ENCODE peak calls at places on chromosome 4, in eight cellular contexts. V is OCI-LY7, T is LNCaP clone FGC, W is endothelial cell, I is PC-9, H is omental fat pad, A is endodermal cell, O is pancreas. C is an unnamed sample.

GRCh38 chr4:156795727-156796126 is 175.9 kb downstream of the PDGFC start:
- DNase-seq in V (no peak), T (no peak), W (no peak), I (no peak), H (no peak), A (no peak), O (no peak), C (no peak)

GRCh38 chr4:89397464-89397863 is 89.9 kb upstream of the GPRIN3 start:
- DNase-seq in V (no peak), T (no peak), W (no peak), I (no peak), H (no peak), A (no peak), O (no peak), C (no peak)

GRCh38 chr4:58138786-58139185 is 1028.6 kb upstream of the IGFBP7 start:
- DNase-seq in V (no peak), T (no peak), W (no peak), I (no peak), H (no peak), A (no peak), O (no peak), C (no peak)

GRCh38 chr4:158906073-158906472 is 137.2 kb downstream of the FNIP2 start:
- DNase-seq in V (peak), T (no peak), W (no peak), I (no peak), H (no peak), A (no peak), O (no peak), C (no peak)

GRCh38 chr4:156949373-156949814 is 22.2 kb downstream of the PDGFC start:
- DNase-seq in V (no peak), T (no peak), W (no peak), I (peak), H (no peak), A (no peak), O (no peak), C (no peak)

GRCh38 chr4:93409035-93409434 is 419.5 kb upstream of the ATOH1 start:
- DNase-seq in V (no peak), T (no peak), W (no peak), I (no peak), H (no peak), A (no peak), O (no peak), C (no peak)

GRCh38 chr4:156654410-156654809 is 317.2 kb downstream of the PDGFC start:
- DNase-seq in V (no peak), T (no peak), W (no peak), I (no peak), H (no peak), A (no peak), O (no peak), C (no peak)

GRCh38 chr4:40264497-40264896 is 67.7 kb downstream of the RHOH start:
- DNase-seq in V (no peak), T (no peak), W (no peak), I (peak), H (no peak), A (no peak), O (no peak), C (no peak)

GRCh38 chr4:55186123-55186522 is 60.7 kb upstream of the KDR start:
- DNase-seq in V (no peak), T (no peak), W (no peak), I (no peak), H (no peak), A (no peak), O (no peak), C (no peak)

GRCh38 chr4:155403886-155404285 is 27.1 kb upstream of the MAP9 start:
- DNase-seq in V (no peak), T (peak), W (no peak), I (no peak), H (no peak), A (no peak), O (no peak), C (no peak)
- TF ChIP-seq CTCF in V (peak), T (peak), W (no peak), I (peak), H (no peak), A (peak), O (no peak), C (no peak)

GRCh38 chr4:172871381-172871780 is 297.2 kb upstream of the GALNT7 start:
- DNase-seq in V (no peak), T (no peak), W (no peak), I (no peak), H (no peak), A (no peak), O (no peak), C (no peak)
- TF ChIP-seq CTCF in V (no peak), T (peak), W (no peak), I (no peak), H (no peak), A (no peak), O (no peak), C (no peak)

GRCh38 chr4:1856920-1857699 is 1.2 kb upstream of the LETM1 start:
- DNase-seq in V (no peak), T (no peak), W (peak), I (no peak), H (no peak), A (peak), O (peak), C (no peak)

GRCh38 chr4:1855334-1856070 is 454 bp downstream of the LETM1 start:
- DNase-seq in V (peak), T (no peak), W (no peak), I (no peak), H (no peak), A (peak), O (peak), C (peak)

GRCh38 chr4:1854752-1855151 is 1.2 kb downstream of the LETM1 start:
- DNase-seq in V (no peak), T (no peak), W (no peak), I (no peak), H (no peak), A (no peak), O (no peak), C (no peak)

GRCh38 chr4:1857931-1858330 is 2.0 kb upstream of the LETM1 start:
- DNase-seq in V (no peak), T (no peak), W (no peak), I (no peak), H (no peak), A (no peak), O (no peak), C (no peak)

DNA sequence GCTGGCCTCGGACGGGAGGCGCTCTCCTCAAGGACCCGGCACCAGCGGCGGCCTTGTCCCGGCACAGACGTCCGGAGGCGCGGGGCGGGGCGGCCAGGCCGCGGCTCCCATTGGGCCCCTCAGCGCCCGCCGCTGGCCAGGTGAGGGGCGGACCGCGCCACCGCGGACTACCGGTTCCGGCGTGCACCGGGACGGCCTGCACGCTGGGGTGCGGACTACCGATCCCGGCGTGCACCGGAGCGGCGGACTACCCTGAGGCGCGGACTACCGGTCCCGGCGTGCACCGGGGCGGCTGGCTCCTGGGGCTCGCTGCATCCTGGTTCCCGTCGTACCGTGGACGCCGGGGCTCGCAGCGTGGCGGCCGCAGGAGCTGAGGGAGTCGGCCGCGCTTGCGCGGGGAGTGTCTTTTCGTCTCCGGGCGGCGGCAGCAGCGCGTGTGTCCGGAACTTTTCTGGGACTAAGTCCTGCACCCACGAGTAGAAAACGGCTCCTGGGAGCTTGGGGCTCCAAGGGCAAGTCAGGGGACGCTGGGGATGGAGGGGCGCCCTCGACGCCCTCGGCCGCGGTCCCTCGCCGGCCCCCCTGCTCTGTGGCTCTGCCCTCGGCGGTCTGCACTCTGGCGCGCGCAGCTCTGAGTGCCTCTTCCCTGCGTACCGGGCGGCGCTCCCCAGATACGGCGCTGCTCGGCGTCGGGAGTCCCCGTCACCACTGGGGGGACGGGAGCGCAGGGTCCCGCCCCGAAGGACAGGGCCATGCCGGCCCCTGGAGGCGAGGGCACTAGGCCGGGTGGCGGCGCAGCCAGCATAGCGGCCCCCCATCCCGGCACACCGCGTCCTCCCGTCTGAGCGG is at the start of gene LETM1:
- DNase-seq in V (peak), T (peak), W (peak), I (peak), H (peak), A (peak), O (peak), C (peak)
- TF ChIP-seq CTCF in V (peak), T (no peak), W (no peak), I (no peak), H (no peak), A (peak), O (no peak), C (no peak)

GRCh38 chr4:154597798-154598774 is 7.5 kb upstream of the FGA start:
- DNase-seq in V (no peak), T (no peak), W (no peak), I (no peak), H (no peak), A (no peak), O (no peak), C (no peak)
- TF ChIP-seq CTCF in V (no peak), T (no peak), W (no peak), I (no peak), H (no peak), A (no peak), O (no peak), C (no peak)

DNA sequence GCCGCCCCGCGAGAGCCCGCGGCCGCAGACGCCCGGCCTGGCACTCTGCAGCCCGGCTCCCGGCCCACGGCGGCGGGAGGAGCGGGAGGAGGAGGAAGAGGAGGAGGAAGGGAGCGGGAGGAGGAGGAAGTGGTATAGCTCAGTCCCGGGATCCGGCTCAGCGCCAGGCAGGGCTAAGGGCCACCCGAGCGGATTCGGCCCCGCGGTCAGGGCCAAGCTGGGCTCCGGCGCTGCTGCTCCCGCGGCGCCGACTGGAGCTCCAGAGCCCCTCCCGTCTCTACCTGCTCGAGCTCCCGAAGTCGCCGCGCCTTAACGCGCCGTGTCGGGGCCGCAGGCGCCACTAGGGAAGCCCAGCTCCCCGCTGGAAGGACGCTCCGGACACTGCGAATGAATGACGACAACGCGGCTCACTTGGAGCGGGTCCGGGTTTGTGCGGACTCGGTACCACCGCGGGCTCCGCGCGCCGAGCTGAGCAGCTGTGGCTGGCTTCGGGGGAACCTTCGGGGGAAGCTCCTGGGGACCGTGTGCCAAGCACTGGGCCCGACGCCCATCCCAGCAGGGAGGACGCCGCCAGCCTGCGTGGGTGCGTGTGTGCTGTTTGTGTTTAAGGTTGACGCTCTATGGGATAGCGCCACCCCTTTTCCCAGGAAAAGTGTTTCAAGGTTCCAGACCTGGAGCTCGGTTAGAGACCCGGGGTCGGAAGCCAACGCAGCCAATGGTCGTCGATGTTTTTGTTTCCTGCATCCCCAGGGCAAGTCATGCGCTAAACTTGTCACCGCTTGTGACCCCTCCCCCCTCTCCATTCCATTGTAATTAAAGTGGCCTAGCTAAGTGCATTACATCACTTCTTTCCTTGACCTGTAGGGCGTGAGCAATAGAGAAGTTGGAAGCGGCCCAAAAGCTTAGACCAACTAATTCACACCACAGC is at the start of gene TBC1D9:
- DNase-seq in V (peak), T (peak), W (peak), I (peak), H (peak), A (peak), O (peak), C (no peak)
- TF ChIP-seq CTCF in V (peak), T (peak), W (no peak), I (no peak), H (no peak), A (peak), O (no peak), C (no peak)

GRCh38 chr4:103802766-103803165 is 83.0 kb upstream of the TACR3 start:
- DNase-seq in V (no peak), T (no peak), W (no peak), I (no peak), H (no peak), A (no peak), O (no peak), C (no peak)
- TF ChIP-seq CTCF in V (peak), T (peak), W (no peak), I (no peak), H (no peak), A (peak), O (no peak), C (no peak)